ENCODE peak calls at places on chromosomes 5 and 9, in four cellular contexts. One of them, this sample, is unnamed.

GRCh38 chr9:5851445-5851844 is 18.5 kb upstream of the ERMP1 start:
- DNase-seq in cardiac muscle cell: no peak
- DNase-seq in AG04450: no peak
- DNase-seq in H1: no peak
- DNase-seq in this sample: peak

GRCh38 chr5:72355706-72356299 is 35.6 kb downstream of the PTCD2 start:
- DNase-seq in cardiac muscle cell: peak
- DNase-seq in AG04450: no peak
- DNase-seq in H1: no peak
- DNase-seq in this sample: no peak

GRCh38 chr5:138639326-138639725 is 64.1 kb upstream of the HSPA9 start:
- DNase-seq in cardiac muscle cell: no peak
- DNase-seq in AG04450: no peak
- DNase-seq in H1: no peak
- DNase-seq in this sample: no peak

GRCh38 chr9:81798606-81799005 is 109.3 kb upstream of the TLE1 start:
- DNase-seq in cardiac muscle cell: no peak
- DNase-seq in AG04450: peak
- DNase-seq in H1: no peak
- DNase-seq in this sample: no peak

GRCh38 chr5:1380011-1380817 is 35.3 kb upstream of the CLPTM1L start:
- DNase-seq in cardiac muscle cell: peak
- DNase-seq in AG04450: no peak
- DNase-seq in H1: peak
- DNase-seq in this sample: no peak

GRCh38 chr5:101590384-101590783 is 687.3 kb upstream of the ST8SIA4 start:
- DNase-seq in cardiac muscle cell: no peak
- DNase-seq in AG04450: no peak
- DNase-seq in H1: no peak
- DNase-seq in this sample: no peak

GRCh38 chr5:39015743-39016586 is 58.2 kb downstream of the RICTOR start:
- DNase-seq in cardiac muscle cell: peak
- DNase-seq in AG04450: peak
- DNase-seq in H1: no peak
- DNase-seq in this sample: peak

GRCh38 chr9:91131433-91131839 is 230.3 kb downstream of the AUH start:
- DNase-seq in cardiac muscle cell: no peak
- DNase-seq in AG04450: peak
- DNase-seq in H1: no peak
- DNase-seq in this sample: no peak

GRCh38 chr9:71509054-71509453 is 259.3 kb downstream of the CEMIP2 start:
- DNase-seq in cardiac muscle cell: no peak
- DNase-seq in AG04450: no peak
- DNase-seq in H1: no peak
- DNase-seq in this sample: no peak

GRCh38 chr5:66821626-66822429 is 225.6 kb downstream of the MAST4 start:
- DNase-seq in cardiac muscle cell: no peak
- DNase-seq in AG04450: no peak
- DNase-seq in H1: no peak
- DNase-seq in this sample: no peak

GRCh38 chr9:123656565-123656964 is 273.4 kb downstream of the DENND1A start:
- DNase-seq in cardiac muscle cell: no peak
- DNase-seq in AG04450: no peak
- DNase-seq in H1: no peak
- DNase-seq in this sample: no peak

GRCh38 chr5:116573279-116573616 is 1.4 kb downstream of the SEMA6A start:
- DNase-seq in cardiac muscle cell: peak
- DNase-seq in AG04450: no peak
- DNase-seq in H1: peak
- DNase-seq in this sample: no peak

GRCh38 chr9:86413966-86414880 is 60.0 kb upstream of the TUT7 start:
- DNase-seq in cardiac muscle cell: peak
- DNase-seq in AG04450: no peak
- DNase-seq in H1: no peak
- DNase-seq in this sample: no peak

GRCh38 chr5:1007221-1007680 is 1.4 kb upstream of the NKD2 start:
- DNase-seq in cardiac muscle cell: no peak
- DNase-seq in AG04450: no peak
- DNase-seq in H1: peak
- DNase-seq in this sample: no peak

GRCh38 chr9:27053369-27054057 is 48.0 kb upstream of the LRRC19 start:
- DNase-seq in cardiac muscle cell: no peak
- DNase-seq in AG04450: no peak
- DNase-seq in H1: no peak
- DNase-seq in this sample: no peak

GRCh38 chr5:133870661-133871060 is 97.8 kb downstream of the C5orf15 start:
- DNase-seq in cardiac muscle cell: no peak
- DNase-seq in AG04450: peak
- DNase-seq in H1: no peak
- DNase-seq in this sample: peak

GRCh38 chr5:169052207-169052606 is 248.7 kb downstream of the SLIT3 start:
- DNase-seq in cardiac muscle cell: no peak
- DNase-seq in AG04450: no peak
- DNase-seq in H1: no peak
- DNase-seq in this sample: no peak

GRCh38 chr5:146586752-146587151 is 70.8 kb upstream of the GPR151 start:
- DNase-seq in cardiac muscle cell: no peak
- DNase-seq in AG04450: no peak
- DNase-seq in H1: no peak
- DNase-seq in this sample: no peak

GRCh38 chr9:86604741-86605140 is 250.5 kb upstream of the TUT7 start:
- DNase-seq in cardiac muscle cell: no peak
- DNase-seq in AG04450: no peak
- DNase-seq in H1: no peak
- DNase-seq in this sample: no peak

GRCh38 chr9:110912701-110913291 is 125.5 kb downstream of the LPAR1 start:
- DNase-seq in cardiac muscle cell: no peak
- DNase-seq in AG04450: no peak
- DNase-seq in H1: no peak
- DNase-seq in this sample: no peak
- H3K4me3 ChIP-seq in cardiac muscle cell: no peak
- H3K4me3 ChIP-seq in AG04450: no peak
- H3K4me3 ChIP-seq in H1: no peak
- H3K4me3 ChIP-seq in this sample: no peak

DNA sequence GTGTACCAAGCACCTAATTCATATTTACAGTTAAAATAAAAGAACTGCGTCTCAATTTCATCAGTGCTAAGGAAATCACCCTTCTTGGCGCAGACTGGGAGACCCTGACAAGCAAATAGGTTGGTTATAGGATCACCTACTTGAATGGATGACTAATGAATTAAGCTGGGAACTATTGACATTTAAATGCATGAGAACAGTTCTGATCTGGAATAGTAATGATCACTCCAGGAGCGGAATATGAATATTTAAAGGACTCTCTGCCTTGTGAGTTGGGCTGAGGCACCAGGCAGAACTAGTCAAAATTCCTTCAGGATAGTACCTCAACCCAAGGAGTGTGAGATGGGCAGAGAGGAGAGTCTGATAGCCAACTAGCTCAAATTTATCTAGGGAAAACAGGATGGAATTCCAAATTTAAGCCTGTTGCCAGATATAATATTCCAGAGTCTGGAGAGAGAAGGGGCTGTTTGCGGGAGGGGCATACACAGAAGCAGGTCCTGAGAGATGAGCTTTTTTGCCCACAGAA is 364.4 kb downstream of the CSNK1G3 start:
- DNase-seq in cardiac muscle cell: no peak
- DNase-seq in AG04450: no peak
- DNase-seq in H1: no peak
- DNase-seq in this sample: no peak
- H3K4me3 ChIP-seq in cardiac muscle cell: no peak
- H3K4me3 ChIP-seq in AG04450: no peak
- H3K4me3 ChIP-seq in H1: no peak
- H3K4me3 ChIP-seq in this sample: no peak

DNA sequence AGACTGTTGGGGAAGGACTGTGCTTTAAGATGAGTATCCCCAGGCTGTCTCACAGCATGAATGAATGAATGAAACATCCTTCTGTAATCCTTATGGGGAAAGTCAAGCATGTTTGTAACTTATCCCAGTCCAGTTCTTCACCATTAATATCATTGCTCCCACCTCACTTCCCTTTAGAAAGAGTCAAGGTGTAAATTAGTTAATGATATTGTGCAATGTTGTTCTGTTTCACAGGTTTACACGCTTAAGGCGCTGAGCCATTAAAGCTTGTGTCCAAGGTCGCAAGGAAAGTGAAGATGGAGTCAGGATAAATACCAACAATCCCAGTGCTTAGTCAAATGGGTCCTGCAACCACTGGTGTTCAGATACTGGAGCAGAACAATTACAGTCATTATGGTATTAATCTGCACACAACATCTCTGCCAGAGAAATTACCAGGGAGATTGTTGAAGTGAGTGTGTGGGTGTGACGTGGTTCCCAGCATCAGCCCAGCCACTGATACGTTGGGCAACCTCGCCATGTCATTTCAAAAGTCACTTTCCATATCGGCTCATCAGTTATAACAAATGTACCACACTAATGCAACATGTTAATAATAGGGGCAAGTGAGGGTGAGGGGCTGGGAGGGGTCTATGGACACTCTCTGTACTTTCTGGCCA is 1.5 kb upstream of the MYO10 start:
- DNase-seq in cardiac muscle cell: no peak
- DNase-seq in AG04450: no peak
- DNase-seq in H1: no peak
- DNase-seq in this sample: no peak
- H3K4me3 ChIP-seq in cardiac muscle cell: no peak
- H3K4me3 ChIP-seq in AG04450: no peak
- H3K4me3 ChIP-seq in H1: no peak
- H3K4me3 ChIP-seq in this sample: no peak

DNA sequence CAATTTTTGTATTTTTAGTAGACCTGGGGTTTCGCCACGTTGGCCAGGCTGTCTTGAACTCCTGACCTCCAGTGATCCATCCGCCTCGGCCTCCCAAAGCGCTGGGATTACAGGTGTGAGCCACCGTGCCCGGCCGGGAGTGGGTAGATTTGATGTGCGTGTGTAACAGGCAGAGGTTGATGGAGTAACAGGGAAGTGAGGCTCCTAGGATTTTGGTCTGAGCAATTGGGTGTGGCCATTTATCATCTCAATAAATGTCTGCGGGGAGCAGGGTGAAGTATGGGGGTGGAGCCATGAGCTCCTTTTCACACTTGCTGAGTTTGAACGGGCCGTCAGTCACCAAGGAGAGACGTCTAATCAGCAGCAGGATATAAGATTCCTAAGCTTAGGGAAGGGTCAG is 1.2 kb upstream of the REXO4 start:
- DNase-seq in cardiac muscle cell: no peak
- DNase-seq in AG04450: no peak
- DNase-seq in H1: no peak
- DNase-seq in this sample: no peak
- H3K4me3 ChIP-seq in cardiac muscle cell: peak
- H3K4me3 ChIP-seq in AG04450: peak
- H3K4me3 ChIP-seq in H1: peak
- H3K4me3 ChIP-seq in this sample: no peak

DNA sequence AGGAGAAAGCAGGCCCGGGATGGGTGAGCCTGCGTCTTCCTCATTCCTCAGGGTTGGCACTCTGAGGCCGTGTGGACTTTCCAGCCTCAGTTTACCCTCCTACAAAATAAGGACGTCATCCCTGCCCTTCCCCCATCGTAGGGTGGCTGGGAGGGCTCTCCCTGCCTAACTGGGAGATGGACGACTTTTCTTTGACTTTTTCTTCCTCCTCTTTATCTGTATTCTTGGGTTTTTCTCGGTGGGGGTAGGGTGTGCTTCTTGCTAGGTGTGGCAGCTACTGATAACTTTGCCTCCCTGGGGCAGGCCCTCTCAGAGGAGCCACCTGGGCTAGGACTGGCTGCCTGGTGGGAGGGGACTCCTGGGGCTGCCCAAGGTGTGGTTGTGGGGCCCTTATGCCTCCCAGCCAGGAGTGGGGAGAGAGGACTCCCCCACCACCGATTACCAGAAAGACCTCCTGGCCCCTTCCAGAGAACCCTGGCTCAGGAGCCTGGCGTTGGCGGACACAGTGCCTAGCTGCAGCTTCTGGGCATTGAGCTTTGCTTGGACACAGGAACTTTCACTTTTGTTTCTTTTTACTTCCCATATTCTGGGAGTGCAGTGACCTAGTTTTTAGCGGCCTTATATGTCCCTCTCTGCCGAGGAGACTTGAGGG is 6.1 kb downstream of the GLIPR2 start:
- DNase-seq in cardiac muscle cell: no peak
- DNase-seq in AG04450: no peak
- DNase-seq in H1: no peak
- DNase-seq in this sample: no peak
- H3K4me3 ChIP-seq in cardiac muscle cell: no peak
- H3K4me3 ChIP-seq in AG04450: no peak
- H3K4me3 ChIP-seq in H1: no peak
- H3K4me3 ChIP-seq in this sample: no peak

DNA sequence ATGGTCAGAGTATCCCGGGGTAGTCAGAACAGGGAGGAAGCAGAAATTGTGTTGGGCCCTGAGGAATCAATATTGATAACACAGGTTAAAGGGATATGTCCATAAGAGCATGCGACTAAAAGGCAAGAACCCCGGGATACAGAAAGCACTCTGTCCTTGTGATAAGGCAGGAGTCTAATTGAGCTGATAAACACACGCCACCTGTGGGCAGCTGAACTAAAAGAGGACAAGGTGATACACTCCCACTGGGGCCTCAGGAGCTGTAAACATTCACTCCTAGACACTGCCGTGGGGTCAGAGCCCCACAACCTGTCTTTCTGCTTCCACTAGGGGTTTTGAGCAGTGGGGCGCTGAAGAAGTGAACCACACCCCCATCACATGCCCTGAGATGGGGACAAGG is 144.7 kb upstream of the MPDZ start:
- DNase-seq in cardiac muscle cell: no peak
- DNase-seq in AG04450: no peak
- DNase-seq in H1: no peak
- DNase-seq in this sample: no peak
- H3K4me3 ChIP-seq in cardiac muscle cell: no peak
- H3K4me3 ChIP-seq in AG04450: no peak
- H3K4me3 ChIP-seq in H1: no peak
- H3K4me3 ChIP-seq in this sample: no peak

GRCh38 chr9:131736440-131736839 is 3.4 kb downstream of the RAPGEF1 start:
- DNase-seq in cardiac muscle cell: no peak
- DNase-seq in AG04450: no peak
- DNase-seq in H1: no peak
- DNase-seq in this sample: no peak
- H3K4me3 ChIP-seq in cardiac muscle cell: no peak
- H3K4me3 ChIP-seq in AG04450: no peak
- H3K4me3 ChIP-seq in H1: no peak
- H3K4me3 ChIP-seq in this sample: no peak